ENCODE peak calls at places on chromosome 11, in four cellular contexts. M is amniotic stem cell, V is fibroblast of the aortic adventitia, D is hypothalamus. P is an unnamed sample.

GRCh38 chr11:119206512-119207299 is 567 bp downstream of the CBL start:
- DNase-seq in D (no peak), M (no peak), V (no peak), P (no peak)

GRCh38 chr11:35432464-35432863 is 13.1 kb upstream of the SLC1A2 start:
- DNase-seq in M (no peak), D (no peak), V (no peak), P (no peak)

GRCh38 chr11:3220521-3221407 is 2.2 kb upstream of the MRGPRG start:
- DNase-seq in D (no peak), V (no peak), M (no peak), P (no peak)

GRCh38 chr11:28767574-28767973 is 659.4 kb downstream of the METTL15 start:
- DNase-seq in D (no peak), V (peak; percentile 74), M (peak; percentile 26), P (no peak)

GRCh38 chr11:19632435-19632834 is 80.2 kb upstream of the NAV2 start:
- DNase-seq in V (peak; percentile 69), D (no peak), M (no peak), P (no peak)

GRCh38 chr11:45468265-45468856 is 182.2 kb upstream of the SYT13 start:
- DNase-seq in D (no peak), M (no peak), V (no peak), P (no peak)

GRCh38 chr11:27926981-27927481 is 180.9 kb downstream of the KIF18A start:
- DNase-seq in V (peak; percentile 52), M (peak; percentile 75), D (no peak), P (no peak)

GRCh38 chr11:12765428-12765827 is 91.2 kb downstream of the TEAD1 start:
- DNase-seq in V (no peak), D (no peak), M (no peak), P (peak; percentile 29)

GRCh38 chr11:79937935-79938334 is 497.1 kb upstream of the TENM4 start:
- DNase-seq in D (no peak), V (peak; percentile 9), M (no peak), P (no peak)

GRCh38 chr11:122793500-122793899 is 44.8 kb upstream of the CRTAM start:
- DNase-seq in D (no peak), M (no peak), V (no peak), P (no peak)

GRCh38 chr11:59365621-59366020 is 6.9 kb downstream of the OR5AN1 start:
- DNase-seq in V (no peak), D (no peak), M (no peak), P (no peak)

GRCh38 chr11:7430496-7430895 is 54.8 kb upstream of the OLFML1 start:
- DNase-seq in D (no peak), M (no peak), V (no peak), P (no peak)

GRCh38 chr11:130381317-130381716 is 47.1 kb downstream of the ADAMTS8 start:
- DNase-seq in V (no peak), D (no peak), M (no peak), P (no peak)

GRCh38 chr11:128521697-128522062 is 65.7 kb downstream of the ETS1 start:
- DNase-seq in D (no peak), M (no peak), V (peak; percentile 36), P (no peak)

GRCh38 chr11:82676483-82677094 is 57.1 kb downstream of the FAM181B start:
- DNase-seq in V (no peak), M (no peak), D (no peak), P (no peak)

GRCh38 chr11:60265373-60266214 is 14.9 kb upstream of the MS4A4A start:
- DNase-seq in D (no peak), V (peak; percentile 26), M (no peak), P (no peak)

GRCh38 chr11:2860636-2861035 is 24.9 kb downstream of the CDKN1C start:
- DNase-seq in D (no peak), M (no peak), V (no peak), P (no peak)

GRCh38 chr11:120527111-120527748 is 15.7 kb downstream of the GRIK4 start:
- DNase-seq in V (peak; percentile 42), M (peak; percentile 18), D (no peak), P (peak; percentile 47)

GRCh38 chr11:61947486-61948210 is 2.5 kb upstream of the BEST1 start:
- DNase-seq in V (peak; percentile 96), D (no peak), M (peak; percentile 77), P (no peak)

GRCh38 chr11:126477526-126478275 is 122.2 kb downstream of the ST3GAL4 start:
- DNase-seq in D (no peak), V (no peak), M (no peak), P (no peak)

GRCh38 chr11:100830978-100831732 is 144.1 kb downstream of the ARHGAP42 start:
- DNase-seq in M (no peak), V (peak; percentile 52), D (no peak), P (no peak)

GRCh38 chr11:115916596-115916995 is 412.4 kb upstream of the CADM1 start:
- DNase-seq in D (no peak), M (no peak), V (no peak), P (no peak)

GRCh38 chr11:15117751-15118150 is 3.0 kb downstream of the INSC start:
- DNase-seq in D (no peak), M (no peak), V (no peak), P (no peak)

GRCh38 chr11:134039726-134040385 is 29.0 kb upstream of the JAM3 start:
- DNase-seq in D (no peak), M (no peak), V (no peak), P (no peak)

GRCh38 chr11:65204646-65205601 is 23.2 kb downstream of the CAPN1 start:
- DNase-seq in V (peak; percentile 15), M (no peak), D (no peak), P (no peak)

GRCh38 chr11:75872887-75873416 is 57.9 kb downstream of the UVRAG start:
- DNase-seq in M (no peak), D (no peak), V (no peak), P (no peak)

GRCh38 chr11:71199226-71199815 is 53.1 kb downstream of the SHANK2 start:
- DNase-seq in D (no peak), M (no peak), V (no peak), P (no peak)

GRCh38 chr11:38718659-38719058 is 2120.6 kb upstream of the RAG2 start:
- DNase-seq in V (no peak), M (no peak), D (no peak), P (no peak)